ENCODE peak calls at places on chromosomes 11 and 22, in seven cellular contexts. N, O, E, W, J, K and G are unnamed samples.

GRCh38 chr11:369336-370018 is at the start of gene B4GALNT4:
- DNase-seq in N (no peak), O (peak), E (peak), W (peak), J (no peak), K (no peak), G (no peak)

GRCh38 chr11:58829736-58830135 is 14.8 kb downstream of the GLYATL2 start:
- DNase-seq in N (no peak), O (no peak), E (peak), W (peak), J (no peak), K (no peak), G (no peak)

GRCh38 chr22:27686534-27686933 is 115.0 kb downstream of the MN1 start:
- DNase-seq in N (peak), O (no peak), E (peak), W (peak), J (peak), K (no peak), G (no peak)

GRCh38 chr22:47123827-47124442 is 361.5 kb downstream of the TBC1D22A start:
- DNase-seq in N (no peak), O (no peak), E (no peak), W (no peak), J (no peak), K (no peak), G (no peak)

GRCh38 chr11:65297026-65297667 is 17.5 kb upstream of the CDC42EP2 start:
- DNase-seq in N (peak), O (no peak), E (no peak), W (no peak), J (no peak), K (no peak), G (no peak)

GRCh38 chr22:39665229-39665628 is 94.7 kb downstream of the CACNA1I start:
- DNase-seq in N (no peak), O (no peak), E (no peak), W (no peak), J (no peak), K (no peak), G (no peak)

GRCh38 chr22:49633010-49633324 is 194.7 kb downstream of the BRD1 start:
- DNase-seq in N (no peak), O (no peak), E (no peak), W (no peak), J (no peak), K (no peak), G (no peak)

GRCh38 chr11:16030664-16031063 is 325.7 kb downstream of the SOX6 start:
- DNase-seq in N (no peak), O (no peak), E (no peak), W (no peak), J (no peak), K (no peak), G (no peak)

GRCh38 chr22:20268350-20269012 is 363 bp upstream of the RTN4R start:
- DNase-seq in N (peak), O (peak), E (peak), W (peak), J (peak), K (peak), G (peak)

GRCh38 chr11:131987703-131988102 is 617.3 kb downstream of the NTM start:
- DNase-seq in N (no peak), O (no peak), E (no peak), W (peak), J (no peak), K (no peak), G (no peak)

GRCh38 chr11:2451336-2451735 is 6.5 kb downstream of the KCNQ1 start:
- DNase-seq in N (no peak), O (peak), E (no peak), W (no peak), J (no peak), K (no peak), G (peak)

GRCh38 chr11:72224587-72225410 is at the start of gene INPPL1:
- DNase-seq in N (peak), O (peak), E (peak), W (peak), J (peak), K (peak), G (peak)

GRCh38 chr11:86990079-86990478 is 34.9 kb upstream of the FZD4 start:
- DNase-seq in N (no peak), O (no peak), E (peak), W (no peak), J (no peak), K (no peak), G (no peak)

GRCh38 chr11:126804363-126804762 is 196.2 kb downstream of the KIRREL3 start:
- DNase-seq in N (no peak), O (no peak), E (no peak), W (no peak), J (no peak), K (no peak), G (no peak)

GRCh38 chr11:88414385-88414861 is 76.9 kb upstream of the CTSC start:
- DNase-seq in N (no peak), O (no peak), E (peak), W (peak), J (no peak), K (no peak), G (no peak)

GRCh38 chr22:40844951-40845350 is 11.5 kb downstream of the ST13 start:
- DNase-seq in N (no peak), O (no peak), E (no peak), W (no peak), J (no peak), K (no peak), G (no peak)

GRCh38 chr11:35932121-35932520 is 11.7 kb upstream of the LDLRAD3 start:
- DNase-seq in N (no peak), O (no peak), E (no peak), W (no peak), J (no peak), K (no peak), G (no peak)

GRCh38 chr11:6746086-6746618 is 25.6 kb downstream of the OR2AG2 start:
- DNase-seq in N (no peak), O (no peak), E (no peak), W (no peak), J (no peak), K (peak), G (peak)

GRCh38 chr11:134025086-134025437 is 43.8 kb upstream of the JAM3 start:
- DNase-seq in N (no peak), O (no peak), E (no peak), W (no peak), J (no peak), K (no peak), G (no peak)

GRCh38 chr22:41939981-41940852 is 6.7 kb downstream of the CENPM start:
- DNase-seq in N (no peak), O (no peak), E (no peak), W (peak), J (no peak), K (peak), G (peak)

GRCh38 chr22:22870577-22871398 is 16.8 kb upstream of the IGLL5 start:
- DNase-seq in N (no peak), O (no peak), E (no peak), W (no peak), J (no peak), K (peak), G (no peak)

GRCh38 chr11:134356656-134357544 is 25.1 kb downstream of the GLB1L2 start:
- DNase-seq in N (no peak), O (no peak), E (no peak), W (no peak), J (no peak), K (no peak), G (peak)

GRCh38 chr11:7032692-7033091 is 12.4 kb downstream of the NLRP14 start:
- DNase-seq in N (no peak), O (no peak), E (no peak), W (no peak), J (no peak), K (no peak), G (no peak)

GRCh38 chr11:71183878-71184277 is 68.5 kb downstream of the SHANK2 start:
- DNase-seq in N (no peak), O (no peak), E (no peak), W (no peak), J (no peak), K (no peak), G (no peak)

GRCh38 chr11:101817536-101817935 is 97.3 kb upstream of the CEP126 start:
- DNase-seq in N (no peak), O (no peak), E (no peak), W (no peak), J (no peak), K (no peak), G (no peak)

GRCh38 chr11:130369141-130369691 is 54.5 kb upstream of the ZBTB44 start:
- DNase-seq in N (no peak), O (no peak), E (no peak), W (no peak), J (no peak), K (no peak), G (no peak)

GRCh38 chr11:12235549-12235944 is 125.2 kb downstream of the MICAL2 start:
- DNase-seq in N (no peak), O (no peak), E (no peak), W (no peak), J (no peak), K (no peak), G (no peak)

GRCh38 chr11:67252831-67253239 is 13.4 kb upstream of the GRK2 start:
- DNase-seq in N (no peak), O (no peak), E (peak), W (peak), J (no peak), K (peak), G (no peak)
- TF ChIP-seq CTCF in N (no peak), O (no peak), E (peak), W (peak), J (no peak), K (peak), G (no peak)

DNA sequence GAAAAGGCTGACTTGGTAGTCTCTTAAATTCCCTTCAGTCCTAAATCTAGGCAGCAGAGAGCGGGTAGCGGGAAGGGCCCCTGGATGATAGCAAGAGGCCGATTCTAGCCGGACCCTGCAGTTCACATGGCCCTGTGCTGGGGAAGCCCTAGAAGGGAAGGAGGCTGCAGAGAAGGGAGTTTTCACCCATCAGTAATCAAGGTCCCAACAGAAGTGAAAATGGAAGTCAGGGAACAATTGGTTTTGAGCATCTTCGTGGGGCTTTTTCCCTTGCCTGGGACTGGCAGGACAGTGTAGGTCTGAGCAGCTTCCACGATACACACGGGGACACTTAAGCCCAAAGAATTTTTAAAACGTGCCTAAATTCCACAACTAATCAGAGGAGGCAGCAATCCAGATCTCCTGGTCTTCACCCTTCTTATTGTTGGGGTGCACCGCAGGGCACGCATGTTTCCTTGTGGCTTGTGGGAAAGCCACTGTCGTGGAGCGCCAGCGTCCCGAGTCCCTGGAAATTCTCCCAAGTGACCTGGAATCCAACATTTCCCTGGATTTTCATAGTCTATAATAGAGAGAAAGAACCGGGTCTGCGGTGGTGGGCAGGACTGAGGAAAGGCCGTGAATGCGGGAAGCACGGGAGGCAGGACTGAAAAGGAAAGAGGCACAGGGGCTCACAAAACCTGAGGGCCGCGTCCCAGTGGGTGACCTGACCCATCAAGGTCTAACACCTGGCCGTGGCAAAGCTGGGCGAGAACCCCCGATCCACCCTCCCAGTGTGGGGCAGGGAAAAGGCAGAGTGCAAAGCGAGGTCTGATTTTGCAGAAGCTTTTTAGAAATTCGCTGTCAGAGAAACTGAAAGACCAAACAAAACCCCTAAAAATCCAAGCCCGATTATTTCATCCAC is 832 bp upstream of the OAF start:
- DNase-seq in N (no peak), O (no peak), E (no peak), W (no peak), J (peak), K (no peak), G (no peak)
- TF ChIP-seq CTCF in N (no peak), O (no peak), E (no peak), W (no peak), J (no peak), K (no peak), G (no peak)

GRCh38 chr11:60987577-60988277 is 16.2 kb downstream of the CD6 start:
- DNase-seq in N (peak), O (no peak), E (no peak), W (no peak), J (no peak), K (no peak), G (peak)

GRCh38 chr11:60984616-60985015 is 13.1 kb downstream of the CD6 start:
- DNase-seq in N (no peak), O (no peak), E (no peak), W (no peak), J (no peak), K (no peak), G (no peak)

GRCh38 chr11:60985991-60986915 is 14.8 kb downstream of the CD6 start:
- DNase-seq in N (no peak), O (no peak), E (peak), W (peak), J (peak), K (peak), G (peak)

GRCh38 chr11:60984149-60984548 is 12.7 kb downstream of the CD6 start:
- DNase-seq in N (no peak), O (no peak), E (no peak), W (no peak), J (no peak), K (no peak), G (no peak)

GRCh38 chr11:60985501-60985900 is 14.0 kb downstream of the CD6 start:
- DNase-seq in N (no peak), O (no peak), E (no peak), W (no peak), J (no peak), K (no peak), G (no peak)
- TF ChIP-seq CTCF in N (no peak), O (no peak), E (no peak), W (no peak), J (no peak), K (no peak), G (no peak)

GRCh38 chr22:29069476-29069875 is 3.4 kb upstream of the KREMEN1 start:
- DNase-seq in N (no peak), O (no peak), E (no peak), W (no peak), J (no peak), K (no peak), G (no peak)
- TF ChIP-seq CTCF in N (no peak), O (no peak), E (no peak), W (no peak), J (no peak), K (no peak), G (no peak)

DNA sequence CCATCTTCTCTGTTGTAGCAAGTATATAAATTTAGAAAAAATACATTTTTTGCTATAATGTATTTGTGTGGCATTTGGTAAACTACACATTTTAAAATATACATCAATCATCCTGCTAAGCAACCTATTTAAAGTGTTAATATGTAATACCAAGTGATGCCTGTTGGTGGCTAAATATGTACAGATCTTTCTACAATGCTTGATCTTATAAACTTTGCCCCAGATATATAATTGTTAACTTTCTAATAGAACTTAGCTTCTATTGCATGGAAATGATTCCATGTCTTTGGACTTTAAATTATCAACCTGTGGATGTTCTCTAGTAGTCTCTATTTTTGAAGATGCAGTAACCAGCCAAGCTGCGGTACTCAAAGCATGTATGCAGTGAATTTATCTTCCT is 1260.4 kb upstream of the RAG2 start:
- DNase-seq in N (no peak), O (no peak), E (no peak), W (peak), J (no peak), K (no peak), G (no peak)
- TF ChIP-seq CTCF in N (no peak), O (no peak), E (no peak), W (peak), J (no peak), K (peak), G (no peak)

GRCh38 chr22:18091916-18092526 is 14.2 kb downstream of the PEX26 start:
- DNase-seq in N (peak), O (no peak), E (peak), W (peak), J (peak), K (no peak), G (peak)
- TF ChIP-seq CTCF in N (no peak), O (no peak), E (peak), W (no peak), J (no peak), K (no peak), G (peak)

GRCh38 chr22:35299217-35299716 is 427 bp upstream of the TOM1 start:
- DNase-seq in N (no peak), O (no peak), E (peak), W (peak), J (no peak), K (peak), G (peak)
- TF ChIP-seq CTCF in N (no peak), O (no peak), E (no peak), W (no peak), J (no peak), K (peak), G (no peak)

GRCh38 chr22:35406443-35406842 is 6.5 kb downstream of the MCM5 start:
- DNase-seq in N (no peak), O (no peak), E (no peak), W (no peak), J (no peak), K (no peak), G (no peak)
- TF ChIP-seq CTCF in N (no peak), O (no peak), E (no peak), W (no peak), J (no peak), K (no peak), G (no peak)

GRCh38 chr11:62726156-62727006 is 876 bp downstream of the HNRNPUL2 start:
- DNase-seq in N (peak), O (no peak), E (no peak), W (no peak), J (peak), K (peak), G (no peak)

GRCh38 chr11:62724171-62724570 is 3.1 kb downstream of the HNRNPUL2 start:
- DNase-seq in N (no peak), O (no peak), E (no peak), W (no peak), J (no peak), K (no peak), G (peak)

GRCh38 chr11:62725686-62726085 is 1.6 kb downstream of the HNRNPUL2 start:
- DNase-seq in N (no peak), O (no peak), E (no peak), W (peak), J (no peak), K (no peak), G (no peak)

GRCh38 chr11:62719302-62719978 is 7.8 kb downstream of the HNRNPUL2 start:
- DNase-seq in N (no peak), O (no peak), E (no peak), W (no peak), J (no peak), K (no peak), G (no peak)

DNA sequence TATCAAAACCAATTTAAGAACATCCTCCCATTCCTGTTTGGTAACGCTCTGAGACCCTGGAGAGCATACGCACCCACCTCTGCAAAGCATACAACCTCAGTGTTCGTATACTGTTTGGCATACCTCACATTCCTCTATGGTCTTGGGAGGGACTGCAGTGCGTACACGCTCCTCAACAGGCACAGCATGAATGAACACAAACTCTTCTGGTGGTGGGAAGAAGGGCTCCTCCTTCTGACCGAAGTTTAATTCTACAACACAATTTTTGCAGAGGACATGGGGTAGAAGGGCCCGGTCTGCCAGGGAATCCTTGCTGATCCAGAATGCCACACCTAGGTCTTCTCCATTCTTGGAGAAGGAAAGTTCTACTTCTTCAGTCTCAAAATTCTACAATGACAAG is 5.3 kb downstream of the HNRNPUL2 start:
- DNase-seq in N (no peak), O (no peak), E (peak), W (peak), J (no peak), K (no peak), G (no peak)
- TF ChIP-seq CTCF in N (no peak), O (no peak), E (no peak), W (peak), J (no peak), K (peak), G (no peak)